ENCODE peak calls at places on chromosomes 12 and 14, in eight cellular contexts. One of them, this sample, is unnamed.

GRCh38 chr12:93098077-93098476 is 169.0 kb upstream of the EEA1 start:
- DNase-seq in activated T-cell treated with anti-CD3 and anti-CD28 coated beads for 1 hour: peak; percentile 67
- DNase-seq in HuH-7.5: no peak
- DNase-seq in GM23338: peak; percentile 92
- DNase-seq in activated CD8-positive, alpha-beta T cell treated with anti-CD3 and anti-CD28 coated beads, Interleukin-2, amount 10 ng/mL, durations not matched to agents 7 days and 5 days: peak; percentile 82
- DNase-seq in epithelial cell of esophagus: peak; percentile 69
- DNase-seq in NCI-H187 treated with DMSO at 0.1 percent for 48 hours: peak; percentile 10
- DNase-seq in iPS-NIHi11: peak; percentile 44
- DNase-seq in this sample: no peak

GRCh38 chr14:22791302-22791701 is 23.9 kb downstream of the SLC7A7 start:
- DNase-seq in epithelial cell of esophagus: peak; percentile 67
- DNase-seq in iPS-NIHi11: no peak
- DNase-seq in NCI-H187 treated with DMSO at 0.1 percent for 48 hours: no peak
- DNase-seq in activated CD8-positive, alpha-beta T cell treated with anti-CD3 and anti-CD28 coated beads, Interleukin-2, amount 10 ng/mL, durations not matched to agents 7 days and 5 days: no peak
- DNase-seq in GM23338: no peak
- DNase-seq in activated T-cell treated with anti-CD3 and anti-CD28 coated beads for 1 hour: no peak
- DNase-seq in HuH-7.5: no peak
- DNase-seq in this sample: no peak

GRCh38 chr12:95239216-95239615 is 21.6 kb downstream of the VEZT start:
- DNase-seq in iPS-NIHi11: no peak
- DNase-seq in epithelial cell of esophagus: no peak
- DNase-seq in NCI-H187 treated with DMSO at 0.1 percent for 48 hours: no peak
- DNase-seq in activated T-cell treated with anti-CD3 and anti-CD28 coated beads for 1 hour: no peak
- DNase-seq in activated CD8-positive, alpha-beta T cell treated with anti-CD3 and anti-CD28 coated beads, Interleukin-2, amount 10 ng/mL, durations not matched to agents 7 days and 5 days: no peak
- DNase-seq in HuH-7.5: no peak
- DNase-seq in GM23338: no peak
- DNase-seq in this sample: peak; percentile 37

GRCh38 chr14:61562321-61563161 is 132.8 kb upstream of the HIF1A start:
- DNase-seq in activated T-cell treated with anti-CD3 and anti-CD28 coated beads for 1 hour: no peak
- DNase-seq in NCI-H187 treated with DMSO at 0.1 percent for 48 hours: no peak
- DNase-seq in epithelial cell of esophagus: peak; percentile 99
- DNase-seq in GM23338: no peak
- DNase-seq in HuH-7.5: no peak
- DNase-seq in activated CD8-positive, alpha-beta T cell treated with anti-CD3 and anti-CD28 coated beads, Interleukin-2, amount 10 ng/mL, durations not matched to agents 7 days and 5 days: no peak
- DNase-seq in iPS-NIHi11: no peak
- DNase-seq in this sample: peak; percentile 90

GRCh38 chr12:105983622-105984325 is 155.0 kb downstream of the NUAK1 start:
- DNase-seq in activated T-cell treated with anti-CD3 and anti-CD28 coated beads for 1 hour: no peak
- DNase-seq in epithelial cell of esophagus: peak; percentile 87
- DNase-seq in GM23338: no peak
- DNase-seq in iPS-NIHi11: no peak
- DNase-seq in activated CD8-positive, alpha-beta T cell treated with anti-CD3 and anti-CD28 coated beads, Interleukin-2, amount 10 ng/mL, durations not matched to agents 7 days and 5 days: no peak
- DNase-seq in NCI-H187 treated with DMSO at 0.1 percent for 48 hours: no peak
- DNase-seq in HuH-7.5: no peak
- DNase-seq in this sample: no peak

GRCh38 chr14:61130512-61131260 is 149.6 kb downstream of the SLC38A6 start:
- DNase-seq in NCI-H187 treated with DMSO at 0.1 percent for 48 hours: peak; percentile 37
- DNase-seq in GM23338: no peak
- DNase-seq in HuH-7.5: no peak
- DNase-seq in epithelial cell of esophagus: no peak
- DNase-seq in activated T-cell treated with anti-CD3 and anti-CD28 coated beads for 1 hour: no peak
- DNase-seq in activated CD8-positive, alpha-beta T cell treated with anti-CD3 and anti-CD28 coated beads, Interleukin-2, amount 10 ng/mL, durations not matched to agents 7 days and 5 days: no peak
- DNase-seq in iPS-NIHi11: no peak
- DNase-seq in this sample: no peak

GRCh38 chr14:79011091-79011919 is 841.1 kb downstream of the NRXN3 start:
- DNase-seq in NCI-H187 treated with DMSO at 0.1 percent for 48 hours: no peak
- DNase-seq in GM23338: peak; percentile 65
- DNase-seq in activated CD8-positive, alpha-beta T cell treated with anti-CD3 and anti-CD28 coated beads, Interleukin-2, amount 10 ng/mL, durations not matched to agents 7 days and 5 days: peak; percentile 20
- DNase-seq in HuH-7.5: no peak
- DNase-seq in activated T-cell treated with anti-CD3 and anti-CD28 coated beads for 1 hour: no peak
- DNase-seq in epithelial cell of esophagus: peak; percentile 95
- DNase-seq in iPS-NIHi11: peak; percentile 59
- DNase-seq in this sample: peak; percentile 8

GRCh38 chr12:119447618-119448017 is 113.1 kb downstream of the CCDC60 start:
- DNase-seq in epithelial cell of esophagus: no peak
- DNase-seq in HuH-7.5: no peak
- DNase-seq in NCI-H187 treated with DMSO at 0.1 percent for 48 hours: no peak
- DNase-seq in activated T-cell treated with anti-CD3 and anti-CD28 coated beads for 1 hour: no peak
- DNase-seq in activated CD8-positive, alpha-beta T cell treated with anti-CD3 and anti-CD28 coated beads, Interleukin-2, amount 10 ng/mL, durations not matched to agents 7 days and 5 days: no peak
- DNase-seq in GM23338: no peak
- DNase-seq in iPS-NIHi11: no peak
- DNase-seq in this sample: no peak

GRCh38 chr14:37384870-37385596 is 187.3 kb downstream of the MIPOL1 start:
- DNase-seq in NCI-H187 treated with DMSO at 0.1 percent for 48 hours: peak; percentile 65
- DNase-seq in GM23338: peak; percentile 2
- DNase-seq in epithelial cell of esophagus: peak; percentile 2
- DNase-seq in activated T-cell treated with anti-CD3 and anti-CD28 coated beads for 1 hour: no peak
- DNase-seq in iPS-NIHi11: peak; percentile 4
- DNase-seq in activated CD8-positive, alpha-beta T cell treated with anti-CD3 and anti-CD28 coated beads, Interleukin-2, amount 10 ng/mL, durations not matched to agents 7 days and 5 days: no peak
- DNase-seq in HuH-7.5: peak; percentile 2
- DNase-seq in this sample: peak; percentile 82

GRCh38 chr12:26304273-26304672 is 108.9 kb downstream of the SSPN start:
- DNase-seq in epithelial cell of esophagus: no peak
- DNase-seq in iPS-NIHi11: no peak
- DNase-seq in HuH-7.5: no peak
- DNase-seq in GM23338: no peak
- DNase-seq in activated T-cell treated with anti-CD3 and anti-CD28 coated beads for 1 hour: no peak
- DNase-seq in NCI-H187 treated with DMSO at 0.1 percent for 48 hours: no peak
- DNase-seq in activated CD8-positive, alpha-beta T cell treated with anti-CD3 and anti-CD28 coated beads, Interleukin-2, amount 10 ng/mL, durations not matched to agents 7 days and 5 days: no peak
- DNase-seq in this sample: no peak

This sample was measured in HepG2.